ENCODE peak calls at places on chromosomes 2 and 18, in six cellular contexts. V is amniotic epithelial cell, B is heart right ventricle, Q is smooth muscle cell of the brain vasculature, J is T-cell, L is NCI-H82. R is an unnamed sample.

GRCh38 chr2:109046925-109047508 is 58.0 kb upstream of the EDAR start:
- DNase-seq in V (no peak), B (no peak), Q (no peak), J (no peak), L (no peak), R (no peak)

GRCh38 chr2:231144896-231145295 is 20.1 kb upstream of the HTR2B start:
- DNase-seq in V (no peak), B (no peak), Q (no peak), J (no peak), L (no peak), R (no peak)

GRCh38 chr2:67256892-67257291 is 140.2 kb upstream of the ETAA1 start:
- DNase-seq in V (peak; percentile 80), B (no peak), Q (no peak), J (no peak), L (no peak), R (no peak)

GRCh38 chr2:212208467-212208866 is 330.1 kb downstream of the ERBB4 start:
- DNase-seq in V (no peak), B (no peak), Q (no peak), J (no peak), L (no peak), R (no peak)

GRCh38 chr2:226791056-226791486 is 8.5 kb downstream of the IRS1 start:
- DNase-seq in V (peak; percentile 71), B (peak; percentile 65), Q (no peak), J (no peak), L (peak; percentile 60), R (peak; percentile 10)

GRCh38 chr2:79855264-79856006 is 342.6 kb downstream of the CTNNA2 start:
- DNase-seq in V (no peak), B (no peak), Q (no peak), J (no peak), L (peak; percentile 58), R (no peak)

GRCh38 chr2:226835420-226835795 is 446 bp upstream of the RHBDD1 start:
- DNase-seq in V (peak; percentile 27), B (no peak), Q (no peak), J (no peak), L (peak; percentile 82), R (no peak)

GRCh38 chr2:64645014-64645418 is 8.7 kb downstream of the SERTAD2 start:
- DNase-seq in V (peak; percentile 80), B (peak; percentile 60), Q (peak; percentile 31), J (no peak), L (peak; percentile 89), R (no peak)

GRCh38 chr18:24656571-24656971 is 196.1 kb downstream of the HRH4 start:
- DNase-seq in V (peak; percentile 55), B (no peak), Q (no peak), J (no peak), L (peak; percentile 97), R (no peak)

GRCh38 chr2:239807568-239807967 is 217.6 kb downstream of the NDUFA10 start:
- DNase-seq in V (no peak), B (no peak), Q (no peak), J (no peak), L (no peak), R (no peak)

GRCh38 chr2:188677182-188677581 is 297.0 kb upstream of the COL3A1 start:
- DNase-seq in V (peak; percentile 63), B (no peak), Q (no peak), J (no peak), L (peak; percentile 21), R (no peak)

GRCh38 chr2:165469417-165469816 is at the start of gene CSRNP3:
- DNase-seq in V (peak; percentile 87), B (peak; percentile 74), Q (peak; percentile 69), J (no peak), L (peak; percentile 98), R (peak; percentile 37)

GRCh38 chr2:115168457-115168856 is 726.0 kb downstream of the DPP10 start:
- DNase-seq in V (no peak), B (no peak), Q (no peak), J (no peak), L (no peak), R (no peak)

GRCh38 chr2:129748653-129749052 is 230.8 kb upstream of the RAB6C start:
- DNase-seq in V (no peak), B (no peak), Q (no peak), J (no peak), L (peak; percentile 36), R (no peak)

GRCh38 chr2:167509585-167509984 is 621.3 kb downstream of the XIRP2 start:
- DNase-seq in V (peak; percentile 87), B (no peak), Q (peak; percentile 35), J (no peak), L (peak; percentile 23), R (peak; percentile 83)

GRCh38 chr2:209471037-209471436 is 47.2 kb downstream of the MAP2 start:
- DNase-seq in V (peak; percentile 74), B (no peak), Q (no peak), J (no peak), L (no peak), R (no peak)

GRCh38 chr18:23377669-23378469 is 75.2 kb upstream of the RIOK3 start:
- DNase-seq in V (peak; percentile 90), B (no peak), Q (no peak), J (no peak), L (no peak), R (no peak)

GRCh38 chr2:152847067-152847466 is 128.6 kb downstream of the ARL6IP6 start:
- DNase-seq in V (peak; percentile 29), B (no peak), Q (no peak), J (no peak), L (peak; percentile 78), R (no peak)

GRCh38 chr18:36284268-36284667 is 13.2 kb upstream of the FHOD3 start:
- DNase-seq in V (no peak), B (no peak), Q (no peak), J (no peak), L (no peak), R (no peak)

GRCh38 chr2:8412082-8412481 is 269.8 kb upstream of the ID2 start:
- DNase-seq in V (peak; percentile 22), B (no peak), Q (no peak), J (no peak), L (no peak), R (no peak)

GRCh38 chr2:84919885-84920580 is 14.6 kb downstream of the TMSB10 start:
- DNase-seq in V (peak; percentile 96), B (peak; percentile 62), Q (no peak), J (no peak), L (no peak), R (peak; percentile 93)

GRCh38 chr2:206482123-206482522 is 38.8 kb downstream of the ADAM23 start:
- DNase-seq in V (no peak), B (peak; percentile 10), Q (no peak), J (no peak), L (no peak), R (no peak)

GRCh38 chr2:176554107-176555048 is 285.1 kb downstream of the MTX2 start:
- DNase-seq in V (peak; percentile 58), B (peak; percentile 38), Q (peak; percentile 53), J (no peak), L (peak; percentile 84), R (peak; percentile 71)